ENCODE peak calls at places on chromosomes 2 and 18, in five cellular contexts. O is right atrium auricular region; D is spleen; U is CD8-positive, alpha-beta memory T cell; S is PC-3. N is an unnamed sample.

GRCh38 chr2:120503206-120503792 is 157.4 kb downstream of the INHBB start:
- DNase-seq in U (no peak), D (peak; percentile 45), S (no peak), O (no peak), N (no peak)

GRCh38 chr2:196955036-196955435 is 28.5 kb upstream of the PGAP1 start:
- DNase-seq in D (no peak), O (no peak), S (no peak), U (no peak), N (peak; percentile 48)

GRCh38 chr2:54444503-54444902 is 11.6 kb upstream of the SPTBN1 start:
- DNase-seq in D (no peak), O (no peak), S (no peak), U (no peak), N (no peak)

GRCh38 chr2:73176205-73176880 is 26.0 kb upstream of the NOTO start:
- DNase-seq in S (no peak), U (no peak), O (no peak), D (no peak), N (no peak)

GRCh38 chr18:68662779-68663178 is 52.1 kb downstream of the TMX3 start:
- DNase-seq in S (peak; percentile 51), D (no peak), U (no peak), O (no peak), N (no peak)

GRCh38 chr18:57621252-57621607 is 406 bp downstream of the NARS1 start:
- DNase-seq in U (no peak), S (peak; percentile 10), O (no peak), D (no peak), N (no peak)

GRCh38 chr2:9002637-9003365 is 683 bp downstream of the MBOAT2 start:
- DNase-seq in S (peak; percentile 31), U (peak; percentile 2), O (no peak), D (peak; percentile 87), N (no peak)

GRCh38 chr2:103656558-103656957 is 894.7 kb downstream of the TMEM182 start:
- DNase-seq in S (peak; percentile 11), O (no peak), D (no peak), U (no peak), N (no peak)

GRCh38 chr2:209208211-209208610 is 215.6 kb upstream of the MAP2 start:
- DNase-seq in O (no peak), U (no peak), S (peak; percentile 43), D (no peak), N (no peak)

GRCh38 chr2:232884001-232884421 is 13.9 kb downstream of the SNORC start:
- DNase-seq in S (no peak), U (no peak), D (peak; percentile 63), O (no peak), N (no peak)

GRCh38 chr2:237704476-237705224 is 77.3 kb downstream of the LRRFIP1 start:
- DNase-seq in O (no peak), U (no peak), D (no peak), S (peak; percentile 67), N (no peak)

GRCh38 chr2:144548088-144548487 is 28.2 kb upstream of the ZEB2 start:
- DNase-seq in S (no peak), U (no peak), D (no peak), O (no peak), N (no peak)

DNA sequence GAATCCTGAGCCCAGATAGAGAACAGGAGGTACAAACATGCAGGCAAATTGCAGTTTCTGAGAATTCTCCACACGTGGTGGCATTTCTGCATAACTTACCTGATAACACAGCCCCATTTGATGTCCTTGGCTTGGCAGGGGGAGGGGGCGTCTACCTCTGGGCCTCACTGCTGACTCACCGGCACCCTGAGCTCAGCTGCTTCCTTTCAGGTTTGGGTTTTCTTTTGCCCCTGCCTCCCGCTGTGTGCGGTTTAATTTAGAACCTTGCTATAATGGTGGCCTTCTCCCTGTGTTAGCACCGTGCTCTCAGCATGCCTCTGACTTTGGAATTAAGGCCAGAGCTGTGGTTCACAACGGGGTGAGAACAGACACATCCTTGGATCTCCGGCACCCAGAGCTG is 4.4 kb downstream of the CTIF start:
- DNase-seq in S (peak; percentile 4), O (no peak), D (no peak), U (no peak), N (no peak)
- H3K27ac ChIP-seq in S (no peak overlapping the region), O (peak overlapping the region; percentile 14), D (no peak overlapping the region), U (no peak overlapping the region), N (peak overlapping the region; percentile 91)

GRCh38 chr2:33226546-33226945 is 249.9 kb upstream of the RASGRP3 start:
- DNase-seq in U (no peak), D (no peak), O (no peak), S (no peak), N (no peak)

GRCh38 chr2:33229646-33230045 is 246.8 kb upstream of the RASGRP3 start:
- DNase-seq in O (no peak), S (peak; percentile 33), U (no peak), D (no peak), N (no peak)

GRCh38 chr2:33225350-33225749 is 251.1 kb upstream of the RASGRP3 start:
- DNase-seq in O (no peak), S (no peak), U (no peak), D (no peak), N (no peak)

GRCh38 chr2:33230133-33230618 is 246.3 kb upstream of the RASGRP3 start:
- DNase-seq in D (no peak), U (no peak), S (no peak), O (no peak), N (no peak)

DNA sequence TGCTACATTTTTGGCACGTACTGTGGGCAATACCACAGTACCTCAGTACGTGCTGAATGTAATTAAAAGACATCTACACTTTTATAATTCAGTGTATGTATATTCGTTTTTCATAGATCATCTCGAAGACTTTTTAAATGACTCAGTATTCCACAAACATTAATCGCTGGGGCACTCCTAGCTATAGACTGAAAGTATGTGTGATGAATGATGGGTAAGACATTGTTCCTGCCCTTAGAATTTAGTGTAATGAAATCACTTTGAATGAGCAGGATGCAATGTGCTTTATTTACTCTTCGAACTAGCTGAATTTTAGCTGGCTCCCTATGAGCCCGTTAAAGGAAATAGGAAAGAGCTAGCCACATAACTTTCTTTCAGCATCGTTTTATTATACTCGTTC is 245.6 kb upstream of the RASGRP3 start:
- DNase-seq in O (no peak), D (no peak), S (peak; percentile 86), U (no peak), N (no peak)
- H3K27ac ChIP-seq in O (no peak overlapping the region), D (no peak overlapping the region), S (peak overlapping the region; percentile 93), U (no peak overlapping the region), N (peak overlapping the region; percentile 53)

GRCh38 chr2:241657851-241658254 is 20.4 kb downstream of the ATG4B start:
- DNase-seq in D (no peak), U (no peak), O (no peak), S (no peak), N (no peak)

GRCh38 chr2:241656190-241656741 is 18.8 kb downstream of the ATG4B start:
- DNase-seq in O (no peak), U (no peak), S (no peak), D (no peak), N (no peak)

GRCh38 chr2:241658296-241658695 is 20.8 kb downstream of the ATG4B start:
- DNase-seq in O (no peak), U (no peak), D (no peak), S (no peak), N (no peak)

GRCh38 chr2:241660593-241661213 is 23.2 kb downstream of the ATG4B start:
- DNase-seq in O (no peak), S (no peak), U (no peak), D (no peak), N (no peak)

DNA sequence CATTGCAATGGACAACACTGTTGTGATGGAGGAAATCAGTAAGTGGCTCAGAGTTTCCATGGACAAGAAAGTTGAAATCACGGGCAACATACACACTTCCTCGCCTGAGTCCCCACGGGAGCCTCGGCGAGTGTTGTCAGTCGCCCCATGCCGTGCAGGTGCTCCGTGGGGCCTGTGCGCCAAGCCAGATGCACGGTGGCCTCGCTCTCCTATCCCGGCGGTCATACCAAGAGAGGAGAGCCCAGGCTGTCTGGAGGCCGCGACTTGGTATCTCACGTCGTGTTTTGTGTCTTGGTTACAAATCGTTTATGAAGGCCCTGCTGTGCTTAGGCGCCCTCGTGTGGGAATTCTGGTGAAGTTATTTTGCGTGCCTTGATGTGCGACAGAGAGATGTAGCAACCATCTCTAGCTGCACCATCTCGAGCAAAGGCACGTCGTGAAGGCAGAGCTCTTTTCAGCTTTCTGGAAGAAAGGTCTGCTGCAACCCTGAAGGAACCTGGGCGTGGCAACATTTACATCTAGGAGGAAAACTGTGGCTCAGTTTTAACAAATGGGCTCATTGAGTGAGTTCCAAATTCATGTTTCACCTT is 21.8 kb downstream of the ATG4B start:
- DNase-seq in O (peak; percentile 79), S (peak; percentile 49), U (no peak), D (no peak), N (no peak)
- H3K27ac ChIP-seq in O (no peak overlapping the region), S (no peak overlapping the region), U (no peak overlapping the region), D (no peak overlapping the region), N (no peak overlapping the region)

DNA sequence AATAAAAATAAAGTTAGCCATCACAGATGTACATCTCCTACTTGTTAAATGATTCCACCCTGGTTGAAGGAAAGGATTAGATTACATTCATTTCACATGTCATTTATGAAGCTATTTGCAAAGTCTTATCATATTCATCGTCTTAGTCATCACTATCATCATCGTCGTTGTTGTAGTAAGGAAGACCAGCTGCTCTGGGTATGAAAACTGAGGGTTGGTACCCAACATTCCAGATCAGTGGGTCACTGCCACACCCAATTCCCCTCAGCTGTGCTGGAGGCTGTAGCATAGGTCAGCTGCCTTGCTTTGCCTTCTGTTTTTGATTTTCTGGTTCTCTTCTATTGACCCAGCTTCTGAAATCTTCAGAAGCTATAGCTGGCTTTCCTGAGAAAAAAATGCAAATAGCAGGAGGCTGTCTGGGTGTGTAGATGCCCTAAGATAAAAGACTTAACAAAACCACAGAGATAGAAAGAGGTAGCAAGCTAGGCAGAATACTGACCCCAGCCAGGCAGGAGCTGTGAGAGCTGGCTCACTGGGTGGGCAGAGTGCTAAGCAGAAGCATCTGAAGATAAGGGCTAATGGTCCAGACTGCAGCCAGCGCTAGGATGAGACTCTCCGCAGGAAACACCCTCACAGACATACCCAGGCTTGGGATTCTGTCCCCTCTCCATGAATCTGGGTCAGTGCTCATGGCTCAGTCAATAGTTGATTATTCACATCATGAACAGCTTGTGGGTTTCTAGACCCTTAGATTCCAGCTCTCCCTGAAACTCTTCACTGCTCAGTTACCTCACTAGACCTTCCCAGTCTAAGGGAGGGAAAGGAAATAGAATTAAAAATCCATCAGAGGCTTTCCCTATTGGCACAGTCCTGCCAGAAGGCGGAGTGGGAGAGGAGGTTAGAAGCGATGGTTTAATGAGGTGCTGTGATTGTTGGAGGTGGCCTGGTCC is 21.2 kb upstream of the CCBE1 start:
- DNase-seq in S (peak; percentile 98), U (no peak), D (no peak), O (no peak), N (peak; percentile 34)
- H3K27ac ChIP-seq in S (peak overlapping the region; percentile 68), U (no peak overlapping the region), D (no peak overlapping the region), O (no peak overlapping the region), N (peak overlapping the region; percentile 47)

DNA sequence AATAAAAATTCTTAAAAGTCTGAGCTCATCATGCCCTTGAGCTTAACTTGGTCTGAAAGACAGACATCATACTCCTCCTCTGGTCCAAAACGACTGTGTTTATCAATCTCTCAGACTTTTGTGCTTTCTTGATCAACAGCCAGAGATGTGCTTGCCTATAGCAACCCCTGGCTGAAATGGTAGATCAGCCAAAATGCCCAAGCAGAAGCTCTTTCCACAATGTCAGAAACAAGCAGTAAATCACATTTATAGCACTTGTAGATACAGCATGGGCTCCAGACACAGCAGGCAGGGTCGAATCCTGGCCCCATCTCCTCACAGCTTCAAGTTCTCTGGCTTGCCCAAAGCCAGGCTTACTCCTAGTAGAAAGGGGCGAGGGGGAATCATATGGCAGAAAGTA is 110.4 kb upstream of the FOSL2 start:
- DNase-seq in S (no peak), U (no peak), D (no peak), O (no peak), N (no peak)
- H3K27ac ChIP-seq in S (no peak overlapping the region), U (no peak overlapping the region), D (no peak overlapping the region), O (no peak overlapping the region), N (no peak overlapping the region)

N was measured in epithelial cell of prostate.